ENCODE peak calls at places on chromosome 4, in five cellular contexts. U, K, P, F and X are unnamed samples.

GRCh38 chr4:19034089-19034488 is 1012.5 kb upstream of the LCORL start:
- DNase-seq in F (no peak), P (no peak), U (no peak), K (no peak), X (no peak)

GRCh38 chr4:114076865-114077264 is 97.4 kb upstream of the ARSJ start:
- DNase-seq in P (no peak), U (no peak), K (no peak), F (no peak), X (no peak)

GRCh38 chr4:8235224-8235623 is 34.3 kb upstream of the HTRA3 start:
- DNase-seq in P (no peak), F (no peak), U (no peak), K (no peak), X (no peak)

GRCh38 chr4:156790866-156791265 is 180.7 kb downstream of the PDGFC start:
- DNase-seq in U (no peak), P (peak; percentile 78), F (no peak), K (no peak), X (no peak)

GRCh38 chr4:59553063-59553738 is 1646.9 kb upstream of the ADGRL3 start:
- DNase-seq in K (no peak), P (peak; percentile 0), F (peak; percentile 17), U (no peak), X (no peak)

GRCh38 chr4:113311047-113311446 is 261.6 kb downstream of the ANK2 start:
- DNase-seq in K (no peak), U (no peak), P (no peak), F (no peak), X (no peak)

GRCh38 chr4:61493041-61493440 is 292.9 kb downstream of the ADGRL3 start:
- DNase-seq in U (no peak), K (no peak), P (no peak), F (no peak), X (no peak)

GRCh38 chr4:177077572-177077971 is 232.1 kb upstream of the NEIL3 start:
- DNase-seq in K (no peak), F (no peak), P (no peak), U (no peak), X (no peak)

GRCh38 chr4:138912714-138913340 is 102.8 kb upstream of the NOCT start:
- DNase-seq in F (no peak), K (no peak), U (no peak), P (no peak), X (no peak)

GRCh38 chr4:149980941-149981340 is 97.3 kb upstream of the DCLK2 start:
- DNase-seq in U (peak; percentile 51), K (no peak), P (peak; percentile 70), F (peak; percentile 51), X (no peak)

GRCh38 chr4:9608300-9608699 is 164.1 kb downstream of the DEFB131A start:
- DNase-seq in F (no peak), K (no peak), P (no peak), U (no peak), X (no peak)

GRCh38 chr4:78002260-78002659 is 54.9 kb upstream of the FRAS1 start:
- DNase-seq in U (no peak), K (no peak), F (no peak), P (peak; percentile 9), X (no peak)

GRCh38 chr4:155807021-155807420 is 48.2 kb downstream of the GUCY1B1 start:
- DNase-seq in U (no peak), P (peak; percentile 18), K (peak; percentile 66), F (no peak), X (no peak)

GRCh38 chr4:52824270-52824602 is 37.9 kb upstream of the RASL11B start:
- DNase-seq in F (no peak), P (no peak), U (no peak), K (no peak), X (no peak)

GRCh38 chr4:121679267-121679666 is 17.5 kb downstream of the ANXA5 start:
- DNase-seq in P (no peak), U (no peak), K (no peak), F (no peak), X (no peak)

GRCh38 chr4:72283357-72283756 is 251.6 kb downstream of the NPFFR2 start:
- DNase-seq in F (no peak), U (no peak), P (no peak), K (no peak), X (no peak)

DNA sequence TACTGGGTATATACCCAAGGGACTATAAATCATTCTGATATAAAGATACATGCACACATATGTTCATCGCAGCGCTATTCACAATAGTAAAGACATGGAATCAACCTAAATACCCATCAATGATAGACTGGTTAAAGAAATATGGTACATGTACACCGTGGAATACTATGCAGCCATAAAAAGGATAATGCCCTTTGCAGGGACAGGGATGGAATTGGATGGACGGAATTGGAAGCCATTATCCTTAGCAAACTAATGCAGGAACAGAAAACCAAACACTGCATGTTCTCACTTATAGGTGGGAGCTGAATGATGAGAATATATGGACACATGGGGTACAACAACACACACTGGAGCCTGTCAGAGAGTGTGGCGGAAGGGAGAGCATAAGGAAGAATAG is 55.9 kb downstream of the DCK start:
- DNase-seq in P (no peak), K (no peak), U (no peak), F (no peak), X (no peak)
- TF ChIP-seq CTCF in P (no peak), K (no peak), U (no peak), F (no peak), X (no peak)

DNA sequence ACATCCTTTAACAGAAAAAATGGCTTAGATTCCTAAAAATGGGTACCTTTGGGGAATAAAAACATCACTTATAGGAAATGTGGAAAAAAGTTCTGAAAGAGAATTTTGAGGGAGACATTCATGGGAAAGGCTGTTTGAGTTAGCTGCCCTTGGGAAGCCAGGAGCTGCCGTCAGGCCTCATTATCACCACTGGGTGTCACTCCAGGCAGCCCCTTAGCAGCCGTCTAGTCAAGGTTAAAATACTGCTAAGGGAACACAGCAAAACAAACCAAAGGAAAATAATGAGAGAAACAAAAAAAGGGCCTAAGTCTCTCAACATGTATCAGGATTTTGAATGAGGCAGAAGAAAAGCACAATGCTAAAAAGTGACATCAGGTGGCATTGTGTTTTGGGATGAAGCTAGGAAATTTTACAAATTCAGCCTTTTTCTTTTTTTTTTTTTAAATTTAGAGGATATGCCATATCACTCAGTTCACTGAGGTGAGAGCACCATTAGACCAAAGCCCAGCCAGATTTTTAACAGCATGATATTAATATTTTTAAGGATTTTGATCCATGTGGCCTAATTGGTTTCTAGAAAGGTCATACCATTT is 235.3 kb downstream of the GPAT3 start:
- DNase-seq in F (peak; percentile 23), K (peak; percentile 15), P (peak; percentile 65), U (no peak), X (no peak)
- TF ChIP-seq CTCF in F (no peak), K (peak; percentile 96), P (peak; percentile 73), U (no peak), X (peak; percentile 82)

DNA sequence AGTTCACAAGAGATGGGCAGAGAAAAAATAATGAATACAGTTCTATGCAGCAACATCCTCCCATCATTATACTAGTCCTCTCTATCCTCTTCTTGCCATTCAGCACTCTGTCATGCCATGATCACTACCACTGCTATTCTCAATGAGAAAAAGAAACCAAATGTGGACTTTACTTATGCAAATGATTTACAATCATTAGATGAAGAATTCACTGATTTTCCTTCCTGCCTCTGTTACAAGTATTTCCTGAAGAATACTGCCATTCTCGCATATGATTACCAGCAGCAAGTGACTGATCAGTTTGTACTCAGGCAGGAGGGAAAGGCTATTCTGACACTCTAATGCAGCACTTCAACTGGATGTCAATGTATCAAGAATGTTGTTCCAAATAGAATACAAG is 50.3 kb downstream of the WDFY3 start:
- DNase-seq in U (no peak), K (no peak), P (no peak), F (no peak), X (no peak)
- TF ChIP-seq CTCF in U (no peak), K (no peak), P (no peak), F (no peak), X (no peak)

GRCh38 chr4:38184404-38184803 is 224.2 kb downstream of the PTTG2 start:
- DNase-seq in K (no peak), P (no peak), U (no peak), F (no peak), X (no peak)
- TF ChIP-seq CTCF in K (peak; percentile 37), P (peak; percentile 26), U (no peak), F (no peak), X (peak; percentile 38)